ENCODE peak calls at places on chromosomes 5 and 9, in eight cellular contexts. O is NCI-H1105, G is A172, C is uterus, M is GM20000, L is IMR-90, R is HEK293T, U is HFF-Myc. X is an unnamed sample.

GRCh38 chr9:17063535-17064135 is 71.2 kb upstream of the CNTLN start:
- DNase-seq in O (peak; percentile 33), C (no peak), R (peak; percentile 43), U (peak; percentile 32), G (peak; percentile 55), M (peak; percentile 37), L (peak; percentile 64), X (no peak)

GRCh38 chr5:167971706-167972105 is 319.7 kb upstream of the WWC1 start:
- DNase-seq in C (no peak), U (no peak), L (no peak), R (no peak), O (no peak), M (no peak), G (no peak), X (no peak)

GRCh38 chr9:32584784-32585183 is 11.8 kb upstream of the NDUFB6 start:
- DNase-seq in R (no peak), M (no peak), C (no peak), L (peak; percentile 18), O (no peak), U (no peak), G (no peak), X (no peak)

GRCh38 chr5:107074991-107075390 is 595.7 kb downstream of the EFNA5 start:
- DNase-seq in G (peak; percentile 14), L (no peak), R (no peak), O (no peak), U (no peak), C (no peak), M (no peak), X (no peak)

GRCh38 chr5:134477462-134478245 is 47.8 kb upstream of the JADE2 start:
- DNase-seq in M (no peak), G (no peak), R (no peak), L (no peak), U (no peak), C (no peak), O (no peak), X (no peak)

GRCh38 chr5:180540050-180540694 is 46.0 kb downstream of the CNOT6 start:
- DNase-seq in O (no peak), M (peak; percentile 43), C (no peak), R (no peak), U (no peak), L (no peak), G (no peak), X (no peak)

GRCh38 chr5:55173696-55174101 is 722 bp upstream of the CDC20B start:
- DNase-seq in L (no peak), R (no peak), U (no peak), G (no peak), C (no peak), M (peak; percentile 44), O (no peak), X (no peak)

GRCh38 chr9:114227288-114228033 is 72.1 kb downstream of the COL27A1 start:
- DNase-seq in M (no peak), U (no peak), R (no peak), O (no peak), G (no peak), C (no peak), L (no peak), X (no peak)

GRCh38 chr9:4167728-4168127 is 132.1 kb downstream of the GLIS3 start:
- DNase-seq in M (no peak), C (no peak), R (no peak), O (no peak), L (no peak), G (no peak), U (no peak), X (no peak)

GRCh38 chr9:90858505-90858904 is 56.9 kb downstream of the SYK start:
- DNase-seq in O (no peak), C (no peak), R (no peak), U (no peak), M (no peak), G (no peak), L (no peak), X (no peak)

GRCh38 chr5:36355513-36355912 is 53.8 kb upstream of the RANBP3L start:
- DNase-seq in C (no peak), L (no peak), O (no peak), R (no peak), U (no peak), M (no peak), G (no peak), X (no peak)